ENCODE peak calls at places on chromosome 18, in five cellular contexts. T, Y, I, S and M are unnamed samples.

GRCh38 chr18:59685501-59685900 is 11.7 kb downstream of the CCBE1 start:
- DNase-seq in S (no peak), I (peak; percentile 52), Y (no peak), T (no peak), M (no peak)

GRCh38 chr18:79681484-79682387 is 2.1 kb downstream of the CTDP1 start:
- DNase-seq in I (no peak), T (peak; percentile 80), S (no peak), Y (no peak), M (no peak)

GRCh38 chr18:54679318-54680149 is 88.5 kb downstream of the DYNAP start:
- DNase-seq in T (no peak), I (peak; percentile 78), S (peak; percentile 78), Y (peak; percentile 14), M (no peak)

GRCh38 chr18:79763407-79763806 is 34.3 kb upstream of the KCNG2 start:
- DNase-seq in I (no peak), Y (no peak), T (no peak), S (no peak), M (no peak)

GRCh38 chr18:26159353-26159752 is 25.7 kb downstream of the PSMA8 start:
- DNase-seq in T (no peak), S (no peak), I (no peak), Y (no peak), M (no peak)

GRCh38 chr18:9434240-9434701 is 41.0 kb upstream of the RALBP1 start:
- DNase-seq in T (no peak), I (no peak), S (no peak), Y (no peak), M (no peak)

GRCh38 chr18:54163458-54163857 is 61.0 kb downstream of the MBD2 start:
- DNase-seq in S (no peak), Y (no peak), T (no peak), I (no peak), M (no peak)

GRCh38 chr18:5294618-5295230 is 802 bp downstream of the ZBTB14 start:
- DNase-seq in Y (peak; percentile 53), T (peak; percentile 75), S (peak; percentile 44), I (peak; percentile 66), M (peak; percentile 50)

GRCh38 chr18:58095251-58095650 is 51.2 kb downstream of the NEDD4L start:
- DNase-seq in T (no peak), S (no peak), I (no peak), Y (no peak), M (no peak)

GRCh38 chr18:8895341-8895740 is 190.0 kb downstream of the MTCL1 start:
- DNase-seq in T (no peak), I (no peak), S (no peak), Y (no peak), M (no peak)

GRCh38 chr18:58213445-58213844 is 169.4 kb downstream of the NEDD4L start:
- DNase-seq in T (no peak), Y (no peak), S (no peak), I (peak; percentile 97), M (no peak)

GRCh38 chr18:70292628-70293027 is 3.8 kb downstream of the SOCS6 start:
- DNase-seq in I (no peak), Y (no peak), S (no peak), T (no peak), M (no peak)

GRCh38 chr18:9726175-9726574 is 18.1 kb downstream of the RAB31 start:
- DNase-seq in T (no peak), I (no peak), S (no peak), Y (no peak), M (no peak)

GRCh38 chr18:35029103-35029502 is 12.1 kb upstream of the MAPRE2 start:
- DNase-seq in Y (peak; percentile 14), S (no peak), T (no peak), I (peak; percentile 79), M (peak; percentile 28)

GRCh38 chr18:55422456-55423185 is 165.4 kb downstream of the TCF4 start:
- DNase-seq in T (no peak), S (no peak), I (peak; percentile 79), Y (peak; percentile 82), M (peak; percentile 63)

GRCh38 chr18:79599503-79599931 is 80.1 kb upstream of the CTDP1 start:
- DNase-seq in Y (no peak), T (no peak), I (peak; percentile 83), S (peak; percentile 37), M (no peak)

GRCh38 chr18:74115046-74115445 is 32.6 kb downstream of the FBXO15 start:
- DNase-seq in Y (no peak), I (peak; percentile 79), S (no peak), T (no peak), M (no peak)

GRCh38 chr18:5462227-5462626 is 81.6 kb downstream of the EPB41L3 start:
- DNase-seq in Y (no peak), I (no peak), T (no peak), S (no peak), M (no peak)

GRCh38 chr18:36532394-36532793 is 234.9 kb downstream of the FHOD3 start:
- DNase-seq in S (no peak), T (no peak), I (peak; percentile 87), Y (no peak), M (no peak)

GRCh38 chr18:59249186-59249774 is 24.0 kb downstream of the RAX start:
- DNase-seq in Y (peak; percentile 42), T (no peak), S (peak; percentile 69), I (peak; percentile 64), M (peak; percentile 29)

GRCh38 chr18:77422974-77423373 is 173.3 kb downstream of the GALR1 start:
- DNase-seq in Y (no peak), I (no peak), S (peak; percentile 4), T (no peak), M (no peak)

GRCh38 chr18:1475867-1476266 is 571.2 kb downstream of the ADCYAP1 start:
- DNase-seq in S (no peak), T (no peak), Y (no peak), I (no peak), M (no peak)

GRCh38 chr18:44654555-44654954 is 26.1 kb upstream of the SETBP1 start:
- DNase-seq in Y (no peak), S (peak; percentile 36), I (peak; percentile 93), T (no peak), M (no peak)

GRCh38 chr18:331231-331771 is 63.5 kb upstream of the THOC1 start:
- DNase-seq in S (no peak), Y (no peak), I (peak; percentile 81), T (no peak), M (peak; percentile 37)

GRCh38 chr18:36734589-36734988 is 94.2 kb downstream of the TPGS2 start:
- DNase-seq in S (no peak), Y (no peak), T (no peak), I (no peak), M (no peak)

GRCh38 chr18:24656571-24656971 is 196.1 kb downstream of the HRH4 start:
- DNase-seq in I (peak; percentile 62), T (no peak), Y (no peak), S (no peak), M (no peak)

GRCh38 chr18:32425466-32425865 is 45.2 kb downstream of the GAREM1 start:
- DNase-seq in S (peak; percentile 21), I (peak; percentile 88), Y (no peak), T (no peak), M (no peak)

GRCh38 chr18:79136742-79137141 is 67.5 kb downstream of the ATP9B start:
- DNase-seq in T (no peak), Y (no peak), S (peak; percentile 4), I (no peak), M (no peak)

GRCh38 chr18:54775686-54776085 is 52.6 kb upstream of the RAB27B start:
- DNase-seq in T (no peak), S (peak; percentile 84), I (peak; percentile 90), Y (no peak), M (no peak)

DNA sequence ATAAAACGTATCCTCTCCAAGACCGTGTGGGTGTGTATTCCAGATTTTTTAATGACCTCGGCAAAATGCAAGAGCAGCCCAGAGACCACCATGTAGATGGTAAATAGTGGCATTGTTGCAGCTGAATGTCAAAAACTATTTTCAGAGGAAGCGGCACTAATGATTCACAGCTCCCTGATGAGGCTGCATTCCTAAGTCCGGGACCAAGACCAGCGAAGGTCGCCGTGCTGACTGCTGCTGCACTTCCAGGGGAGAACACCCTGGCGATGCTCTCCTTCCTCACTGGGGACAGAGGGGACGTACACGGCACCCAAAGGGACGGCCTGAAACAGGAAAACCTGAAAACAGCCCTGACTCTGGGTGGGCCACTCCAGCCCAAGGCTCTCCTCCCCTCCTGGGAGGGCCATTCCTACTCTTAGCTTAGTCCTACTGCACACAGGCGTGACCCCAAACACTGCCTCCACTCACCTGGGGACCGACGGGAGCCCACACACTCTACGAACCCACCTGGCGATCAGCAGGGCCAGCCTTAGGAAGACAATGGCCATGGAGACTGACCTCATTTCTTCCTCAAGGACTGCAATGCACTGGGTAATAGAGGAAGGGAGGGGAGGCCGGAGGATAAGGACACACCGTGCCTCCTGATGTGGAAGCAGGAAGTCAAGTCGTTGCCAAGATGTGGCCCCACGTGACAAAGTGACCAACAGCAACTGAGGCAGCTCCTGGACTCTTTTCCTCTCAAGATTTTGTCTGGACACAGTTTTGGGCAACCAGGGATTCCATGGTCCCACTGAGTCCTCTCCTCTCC is 82.8 kb downstream of the ZNF516 start:
- DNase-seq in I (peak; percentile 80), S (no peak), Y (no peak), T (no peak), M (peak; percentile 55)
- H3K27ac ChIP-seq in I (no peak overlapping the region), S (no peak overlapping the region), Y (no peak overlapping the region), T (no peak overlapping the region), M (peak overlapping the region; percentile 82)

DNA sequence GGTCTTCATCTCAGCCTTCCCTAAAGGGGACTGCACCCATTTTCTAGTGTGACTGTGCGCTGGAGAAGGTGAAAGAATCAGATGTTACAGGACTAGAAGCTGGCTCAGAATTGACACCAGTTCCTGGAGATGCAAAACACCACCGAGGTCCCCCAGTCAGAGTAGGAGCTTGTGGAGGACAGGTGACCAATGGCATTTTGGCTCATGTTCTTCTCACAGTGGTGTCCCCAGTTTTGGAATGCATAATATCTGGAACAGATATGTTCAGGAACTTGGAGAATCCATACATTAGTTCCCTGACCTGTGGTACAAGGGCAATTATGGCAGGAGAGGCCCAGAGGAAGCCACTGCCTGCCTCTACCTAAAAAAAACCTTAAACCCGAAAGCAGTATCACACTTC is 66.3 kb downstream of the PSMG2 start:
- DNase-seq in I (no peak), Y (no peak), S (no peak), T (no peak), M (no peak)
- H3K4me3 ChIP-seq in I (no peak overlapping the region), Y (no peak overlapping the region), S (no peak overlapping the region), T (no peak overlapping the region), M (no peak overlapping the region)

GRCh38 chr18:33744032-33744697 is 166.1 kb downstream of the ASXL3 start:
- DNase-seq in S (no peak), T (no peak), I (no peak), Y (no peak), M (no peak)
- TF ChIP-seq CTCF in S (no peak), T (no peak), I (peak; percentile 11), Y (no peak), M (no peak)

DNA sequence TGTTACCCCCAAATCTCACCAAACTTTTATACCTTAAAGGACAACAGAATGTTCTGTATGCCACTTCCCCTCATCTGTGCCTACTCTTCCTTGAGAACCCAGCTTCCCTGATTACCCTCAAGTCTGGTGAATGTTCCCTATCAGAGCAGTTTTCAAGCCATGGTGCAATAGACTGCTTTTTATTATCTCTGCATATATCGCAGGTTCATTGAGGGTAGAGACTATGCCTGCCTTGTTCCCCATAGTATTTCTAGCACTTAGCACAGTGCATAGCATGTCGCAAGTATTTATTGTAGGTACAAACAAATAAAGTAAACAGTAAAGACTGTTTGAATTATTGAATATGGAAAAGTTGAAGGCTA is 146.6 kb downstream of the HAUS1 start:
- DNase-seq in T (no peak), S (no peak), Y (no peak), I (no peak), M (no peak)
- H3K27ac ChIP-seq in T (peak overlapping the region; percentile 25), S (no peak overlapping the region), Y (peak overlapping the region; percentile 69), I (no peak overlapping the region), M (no peak overlapping the region)